ENCODE peak calls at places on chromosomes 7 and 10, in eight cellular contexts. X, P, E, F, C, V, Q and D are unnamed samples.

GRCh38 chr10:30803901-30804322 is 174.4 kb upstream of the LYZL2 start:
- DNase-seq in X (peak; percentile 44), P (no peak), E (no peak), F (no peak), C (no peak), V (peak; percentile 66), Q (no peak), D (no peak)

GRCh38 chr7:4931932-4932331 is 27.1 kb downstream of the MMD2 start:
- DNase-seq in X (peak; percentile 81), P (peak; percentile 55), E (no peak), F (peak; percentile 21), C (no peak), V (no peak), Q (no peak), D (no peak)

GRCh38 chr10:100586959-100587358 is 51.2 kb downstream of the HIF1AN start:
- DNase-seq in X (no peak), P (no peak), E (no peak), F (no peak), C (no peak), V (no peak), Q (no peak), D (no peak)

GRCh38 chr7:44617225-44617885 is 10.9 kb downstream of the OGDH start:
- DNase-seq in X (no peak), P (no peak), E (no peak), F (no peak), C (no peak), V (no peak), Q (no peak), D (no peak)

GRCh38 chr7:150962743-150963399 is 15.2 kb downstream of the KCNH2 start:
- DNase-seq in X (peak; percentile 47), P (peak; percentile 67), E (peak; percentile 83), F (peak; percentile 69), C (peak; percentile 59), V (peak; percentile 25), Q (peak; percentile 92), D (peak; percentile 98)

GRCh38 chr7:157557263-157557662 is 220.5 kb downstream of the DNAJB6 start:
- DNase-seq in X (no peak), P (no peak), E (no peak), F (no peak), C (no peak), V (no peak), Q (no peak), D (no peak)

GRCh38 chr10:71878327-71879034 is 27.4 kb upstream of the PSAP start:
- DNase-seq in X (no peak), P (peak; percentile 77), E (peak; percentile 67), F (no peak), C (no peak), V (no peak), Q (no peak), D (no peak)

GRCh38 chr7:28405662-28406061 is 6.7 kb upstream of the CREB5 start:
- DNase-seq in X (peak; percentile 42), P (no peak), E (no peak), F (no peak), C (no peak), V (no peak), Q (no peak), D (no peak)

GRCh38 chr10:96448558-96448957 is 65.2 kb downstream of the TLL2 start:
- DNase-seq in X (no peak), P (no peak), E (no peak), F (no peak), C (no peak), V (no peak), Q (no peak), D (no peak)

GRCh38 chr10:47137311-47137851 is 162.6 kb upstream of the GDF10 start:
- DNase-seq in X (no peak), P (no peak), E (no peak), F (no peak), C (no peak), V (no peak), Q (peak; percentile 24), D (no peak)

GRCh38 chr7:158017226-158018060 is 570.2 kb downstream of the PTPRN2 start:
- DNase-seq in X (no peak), P (no peak), E (no peak), F (no peak), C (no peak), V (no peak), Q (no peak), D (no peak)

GRCh38 chr10:123136221-123136805 is 543 bp downstream of the HMX3 start:
- DNase-seq in X (no peak), P (no peak), E (peak; percentile 42), F (no peak), C (no peak), V (no peak), Q (no peak), D (no peak)

GRCh38 chr7:26937306-26937705 is 72.9 kb upstream of the SKAP2 start:
- DNase-seq in X (no peak), P (no peak), E (no peak), F (no peak), C (no peak), V (no peak), Q (no peak), D (no peak)